ENCODE peak calls at places on chromosomes 11 and 22, in seven cellular contexts. One of them, this sample, is unnamed.

GRCh38 chr11:132310390-132311375 is 940.3 kb downstream of the NTM start:
- DNase-seq in thoracic aorta: no peak
- DNase-seq in GM23248: peak; percentile 6
- DNase-seq in H9: no peak
- DNase-seq in mesendoderm: no peak
- DNase-seq in neuronal stem cell: no peak
- DNase-seq in spleen: no peak
- DNase-seq in this sample: no peak

GRCh38 chr11:92967178-92967577 is 2.3 kb upstream of the MTNR1B start:
- DNase-seq in thoracic aorta: no peak
- DNase-seq in GM23248: no peak
- DNase-seq in H9: no peak
- DNase-seq in mesendoderm: no peak
- DNase-seq in neuronal stem cell: no peak
- DNase-seq in spleen: no peak
- DNase-seq in this sample: no peak

GRCh38 chr22:40967120-40967760 is 16.1 kb downstream of the RBX1 start:
- DNase-seq in thoracic aorta: no peak
- DNase-seq in GM23248: no peak
- DNase-seq in H9: no peak
- DNase-seq in mesendoderm: no peak
- DNase-seq in neuronal stem cell: no peak
- DNase-seq in spleen: no peak
- DNase-seq in this sample: no peak

GRCh38 chr11:132632641-132633124 is 899.6 kb downstream of the OPCML start:
- DNase-seq in thoracic aorta: no peak
- DNase-seq in GM23248: peak; percentile 98
- DNase-seq in H9: no peak
- DNase-seq in mesendoderm: peak; percentile 49
- DNase-seq in neuronal stem cell: no peak
- DNase-seq in spleen: no peak
- DNase-seq in this sample: no peak

GRCh38 chr11:35148163-35148562 is 9.2 kb downstream of the CD44 start:
- DNase-seq in thoracic aorta: no peak
- DNase-seq in GM23248: peak; percentile 16
- DNase-seq in H9: no peak
- DNase-seq in mesendoderm: no peak
- DNase-seq in neuronal stem cell: no peak
- DNase-seq in spleen: no peak
- DNase-seq in this sample: no peak

GRCh38 chr11:86696004-86696403 is 23.6 kb upstream of the ME3 start:
- DNase-seq in thoracic aorta: no peak
- DNase-seq in GM23248: peak; percentile 92
- DNase-seq in H9: no peak
- DNase-seq in mesendoderm: no peak
- DNase-seq in neuronal stem cell: no peak
- DNase-seq in spleen: no peak
- DNase-seq in this sample: no peak

GRCh38 chr11:123475478-123475877 is 45.4 kb downstream of the GRAMD1B start:
- DNase-seq in thoracic aorta: no peak
- DNase-seq in GM23248: peak; percentile 68
- DNase-seq in H9: no peak
- DNase-seq in mesendoderm: peak; percentile 71
- DNase-seq in neuronal stem cell: peak; percentile 42
- DNase-seq in spleen: no peak
- DNase-seq in this sample: peak; percentile 52

GRCh38 chr11:34238966-34239365 is 118.8 kb downstream of the ABTB2 start:
- DNase-seq in thoracic aorta: no peak
- DNase-seq in GM23248: no peak
- DNase-seq in H9: no peak
- DNase-seq in mesendoderm: peak; percentile 91
- DNase-seq in neuronal stem cell: no peak
- DNase-seq in spleen: no peak
- DNase-seq in this sample: no peak

GRCh38 chr22:48185071-48185470 is 1422.6 kb downstream of the TBC1D22A start:
- DNase-seq in thoracic aorta: no peak
- DNase-seq in GM23248: no peak
- DNase-seq in H9: peak; percentile 3
- DNase-seq in mesendoderm: no peak
- DNase-seq in neuronal stem cell: no peak
- DNase-seq in spleen: no peak
- DNase-seq in this sample: no peak

GRCh38 chr11:67490727-67491065 is 7.9 kb downstream of the AIP start:
- DNase-seq in thoracic aorta: no peak
- DNase-seq in GM23248: no peak
- DNase-seq in H9: no peak
- DNase-seq in mesendoderm: no peak
- DNase-seq in neuronal stem cell: no peak
- DNase-seq in spleen: peak; percentile 75
- DNase-seq in this sample: no peak

GRCh38 chr11:57143459-57143858 is 38.3 kb upstream of the LRRC55 start:
- DNase-seq in thoracic aorta: no peak
- DNase-seq in GM23248: no peak
- DNase-seq in H9: no peak
- DNase-seq in mesendoderm: no peak
- DNase-seq in neuronal stem cell: no peak
- DNase-seq in spleen: no peak
- DNase-seq in this sample: no peak

GRCh38 chr11:118304227-118304808 is at the start of gene CD3E:
- DNase-seq in thoracic aorta: no peak
- DNase-seq in GM23248: no peak
- DNase-seq in H9: no peak
- DNase-seq in mesendoderm: no peak
- DNase-seq in neuronal stem cell: no peak
- DNase-seq in spleen: peak; percentile 75
- DNase-seq in this sample: no peak

GRCh38 chr11:34790620-34791019 is 125.6 kb downstream of the APIP start:
- DNase-seq in thoracic aorta: no peak
- DNase-seq in GM23248: no peak
- DNase-seq in H9: no peak
- DNase-seq in mesendoderm: peak; percentile 52
- DNase-seq in neuronal stem cell: no peak
- DNase-seq in spleen: no peak
- DNase-seq in this sample: peak; percentile 18

GRCh38 chr11:24754406-24754805 is 257.6 kb downstream of the LUZP2 start:
- DNase-seq in thoracic aorta: no peak
- DNase-seq in GM23248: no peak
- DNase-seq in H9: no peak
- DNase-seq in mesendoderm: no peak
- DNase-seq in neuronal stem cell: no peak
- DNase-seq in spleen: no peak
- DNase-seq in this sample: no peak

GRCh38 chr11:8335683-8336082 is 72.0 kb upstream of the LMO1 start:
- DNase-seq in thoracic aorta: no peak
- DNase-seq in GM23248: peak; percentile 15
- DNase-seq in H9: no peak
- DNase-seq in mesendoderm: no peak
- DNase-seq in neuronal stem cell: no peak
- DNase-seq in spleen: no peak
- DNase-seq in this sample: no peak

GRCh38 chr11:17378655-17379054 is 9.8 kb downstream of the KCNJ11 start:
- DNase-seq in thoracic aorta: no peak
- DNase-seq in GM23248: no peak
- DNase-seq in H9: no peak
- DNase-seq in mesendoderm: no peak
- DNase-seq in neuronal stem cell: no peak
- DNase-seq in spleen: no peak
- DNase-seq in this sample: no peak

GRCh38 chr11:90496722-90497121 is 273.9 kb upstream of the CHORDC1 start:
- DNase-seq in thoracic aorta: no peak
- DNase-seq in GM23248: no peak
- DNase-seq in H9: no peak
- DNase-seq in mesendoderm: no peak
- DNase-seq in neuronal stem cell: no peak
- DNase-seq in spleen: no peak
- DNase-seq in this sample: no peak

GRCh38 chr11:123451183-123451907 is 21.3 kb downstream of the GRAMD1B start:
- DNase-seq in thoracic aorta: no peak
- DNase-seq in GM23248: no peak
- DNase-seq in H9: no peak
- DNase-seq in mesendoderm: no peak
- DNase-seq in neuronal stem cell: no peak
- DNase-seq in spleen: no peak
- DNase-seq in this sample: no peak

GRCh38 chr11:12172493-12173013 is 62.2 kb downstream of the MICAL2 start:
- DNase-seq in thoracic aorta: no peak
- DNase-seq in GM23248: no peak
- DNase-seq in H9: no peak
- DNase-seq in mesendoderm: no peak
- DNase-seq in neuronal stem cell: no peak
- DNase-seq in spleen: no peak
- DNase-seq in this sample: no peak

GRCh38 chr11:68761801-68762200 is 10.5 kb upstream of the TESMIN start:
- DNase-seq in thoracic aorta: no peak
- DNase-seq in GM23248: no peak
- DNase-seq in H9: no peak
- DNase-seq in mesendoderm: no peak
- DNase-seq in neuronal stem cell: no peak
- DNase-seq in spleen: no peak
- DNase-seq in this sample: no peak

GRCh38 chr22:43511276-43511910 is 99.6 kb downstream of the MPPED1 start:
- DNase-seq in thoracic aorta: no peak
- DNase-seq in GM23248: no peak
- DNase-seq in H9: no peak
- DNase-seq in mesendoderm: no peak
- DNase-seq in neuronal stem cell: no peak
- DNase-seq in spleen: no peak
- DNase-seq in this sample: no peak

GRCh38 chr11:69297926-69298777 is 4.2 kb downstream of the MYEOV start:
- DNase-seq in thoracic aorta: peak; percentile 64
- DNase-seq in GM23248: peak; percentile 86
- DNase-seq in H9: no peak
- DNase-seq in mesendoderm: peak; percentile 41
- DNase-seq in neuronal stem cell: no peak
- DNase-seq in spleen: peak; percentile 93
- DNase-seq in this sample: peak; percentile 55

GRCh38 chr11:72446929-72447753 is 12.8 kb upstream of the CLPB start:
- DNase-seq in thoracic aorta: no peak
- DNase-seq in GM23248: peak; percentile 77
- DNase-seq in H9: no peak
- DNase-seq in mesendoderm: peak; percentile 76
- DNase-seq in neuronal stem cell: no peak
- DNase-seq in spleen: no peak
- DNase-seq in this sample: peak; percentile 75

GRCh38 chr11:12087075-12087775 is 23.2 kb upstream of the MICAL2 start:
- DNase-seq in thoracic aorta: no peak
- DNase-seq in GM23248: peak; percentile 90
- DNase-seq in H9: no peak
- DNase-seq in mesendoderm: peak; percentile 66
- DNase-seq in neuronal stem cell: no peak
- DNase-seq in spleen: peak; percentile 79
- DNase-seq in this sample: no peak

GRCh38 chr11:65555693-65556231 is 2.4 kb downstream of the LTBP3 start:
- DNase-seq in thoracic aorta: peak; percentile 47
- DNase-seq in GM23248: peak; percentile 95
- DNase-seq in H9: no peak
- DNase-seq in mesendoderm: peak; percentile 48
- DNase-seq in neuronal stem cell: no peak
- DNase-seq in spleen: peak; percentile 85
- DNase-seq in this sample: no peak

GRCh38 chr11:122634507-122634906 is 21.0 kb upstream of the UBASH3B start:
- DNase-seq in thoracic aorta: no peak
- DNase-seq in GM23248: peak; percentile 68
- DNase-seq in H9: peak; percentile 80
- DNase-seq in mesendoderm: peak; percentile 83
- DNase-seq in neuronal stem cell: no peak
- DNase-seq in spleen: peak; percentile 77
- DNase-seq in this sample: peak; percentile 47

GRCh38 chr11:13238879-13239514 is 38.6 kb upstream of the BMAL1 start:
- DNase-seq in thoracic aorta: no peak
- DNase-seq in GM23248: peak; percentile 72
- DNase-seq in H9: peak; percentile 72
- DNase-seq in mesendoderm: peak; percentile 67
- DNase-seq in neuronal stem cell: no peak
- DNase-seq in spleen: no peak
- DNase-seq in this sample: peak; percentile 26

GRCh38 chr11:128588086-128588485 is 728 bp upstream of the ETS1 start:
- DNase-seq in thoracic aorta: no peak
- DNase-seq in GM23248: peak; percentile 30
- DNase-seq in H9: no peak
- DNase-seq in mesendoderm: no peak
- DNase-seq in neuronal stem cell: no peak
- DNase-seq in spleen: no peak
- DNase-seq in this sample: no peak
- H3K27me3 ChIP-seq in thoracic aorta: no peaks in the 10 kb centered on the region
- H3K27me3 ChIP-seq in GM23248: no peaks in the 10 kb centered on the region
- H3K27me3 ChIP-seq in H9: no peaks in the 10 kb centered on the region
- H3K27me3 ChIP-seq in mesendoderm: no peaks in the 10 kb centered on the region
- H3K27me3 ChIP-seq in neuronal stem cell: peaks cover 39% of the 10 kb centered on the region
- H3K27me3 ChIP-seq in spleen: no peaks in the 10 kb centered on the region
- H3K27me3 ChIP-seq in this sample: no peaks in the 10 kb centered on the region

GRCh38 chr11:27722117-27722844 is 22.0 kb upstream of the BDNF start:
- DNase-seq in thoracic aorta: no peak
- DNase-seq in GM23248: peak; percentile 71
- DNase-seq in H9: peak; percentile 69
- DNase-seq in mesendoderm: peak; percentile 82
- DNase-seq in neuronal stem cell: peak; percentile 36
- DNase-seq in spleen: no peak
- DNase-seq in this sample: peak; percentile 81
- H3K27me3 ChIP-seq in thoracic aorta: peaks cover 9% of the 10 kb centered on the region
- H3K27me3 ChIP-seq in GM23248: peaks cover 18% of the 10 kb centered on the region
- H3K27me3 ChIP-seq in H9: peaks cover 19% of the 10 kb centered on the region
- H3K27me3 ChIP-seq in mesendoderm: peaks cover 17% of the 10 kb centered on the region
- H3K27me3 ChIP-seq in neuronal stem cell: peaks cover 64% of the 10 kb centered on the region
- H3K27me3 ChIP-seq in spleen: peaks cover 67% of the 10 kb centered on the region
- H3K27me3 ChIP-seq in this sample: peaks cover 56% of the 10 kb centered on the region

DNA sequence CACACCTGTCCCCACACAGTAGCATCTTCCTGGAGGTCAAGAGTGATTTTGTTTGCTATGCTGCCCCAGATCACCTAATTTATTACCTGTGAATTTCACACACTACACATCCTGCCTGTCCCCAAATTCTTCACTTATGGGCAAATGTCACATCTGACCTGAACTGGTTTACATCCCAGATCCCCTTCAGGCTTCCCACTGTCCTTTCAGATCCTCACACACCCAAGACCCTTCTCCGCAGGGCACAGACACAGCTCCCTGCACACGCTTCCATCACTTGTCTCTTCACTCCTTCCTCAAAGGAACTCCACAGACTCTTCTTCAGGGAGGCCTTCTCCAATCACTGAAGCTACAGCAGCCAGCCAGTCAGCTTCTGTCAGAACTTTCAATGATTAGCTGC is 118.7 kb upstream of the IGLL5 start:
- DNase-seq in thoracic aorta: no peak
- DNase-seq in GM23248: no peak
- DNase-seq in H9: no peak
- DNase-seq in mesendoderm: no peak
- DNase-seq in neuronal stem cell: no peak
- DNase-seq in spleen: no peak
- DNase-seq in this sample: no peak
- H3K27me3 ChIP-seq in thoracic aorta: no peaks in the 10 kb centered on the region
- H3K27me3 ChIP-seq in GM23248: peaks cover 17% of the 10 kb centered on the region
- H3K27me3 ChIP-seq in H9: peaks cover 9% of the 10 kb centered on the region
- H3K27me3 ChIP-seq in mesendoderm: no peaks in the 10 kb centered on the region
- H3K27me3 ChIP-seq in neuronal stem cell: peaks cover under 1% of the 10 kb centered on the region
- H3K27me3 ChIP-seq in spleen: no peaks in the 10 kb centered on the region
- H3K27me3 ChIP-seq in this sample: peaks cover 27% of the 10 kb centered on the region

DNA sequence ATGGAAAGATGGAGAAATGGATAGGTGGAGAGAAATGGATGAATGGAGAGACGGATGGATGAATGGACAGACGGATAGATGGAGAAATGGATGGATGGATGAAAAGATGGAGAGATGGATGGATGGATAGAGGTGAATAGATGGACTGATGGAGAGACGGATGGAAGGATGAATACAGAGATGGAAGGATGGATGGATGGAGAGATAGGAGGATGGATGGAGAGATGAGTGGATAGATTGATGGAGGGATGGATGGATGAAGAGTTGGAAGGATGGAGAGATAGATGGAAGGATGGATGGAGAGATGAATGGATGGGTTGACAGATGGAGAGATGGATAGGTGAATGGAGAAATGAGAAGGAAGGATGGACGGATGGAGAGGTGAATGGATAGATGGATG is 63.7 kb downstream of the FLRT1 start:
- DNase-seq in thoracic aorta: no peak
- DNase-seq in GM23248: no peak
- DNase-seq in H9: no peak
- DNase-seq in mesendoderm: no peak
- DNase-seq in neuronal stem cell: no peak
- DNase-seq in spleen: no peak
- DNase-seq in this sample: no peak
- H3K27me3 ChIP-seq in thoracic aorta: no peaks in the 10 kb centered on the region
- H3K27me3 ChIP-seq in GM23248: no peaks in the 10 kb centered on the region
- H3K27me3 ChIP-seq in H9: peaks cover 4% of the 10 kb centered on the region
- H3K27me3 ChIP-seq in mesendoderm: no peaks in the 10 kb centered on the region
- H3K27me3 ChIP-seq in neuronal stem cell: no peaks in the 10 kb centered on the region
- H3K27me3 ChIP-seq in spleen: no peaks in the 10 kb centered on the region
- H3K27me3 ChIP-seq in this sample: peaks cover 3% of the 10 kb centered on the region

This sample was measured in H7.